ENCODE peak calls at places on chromosomes 13 and 19, in four cellular contexts. T is activated CD4-positive, alpha-beta T cell treated with anti-CD3 and anti-CD28 coated beads, Interleukin-2, amount 50 U/mL, for 1 hour; N is ascending aorta; L is activated T-cell treated with anti-CD3 and anti-CD28 coated beads for 24 hours. F is an unnamed sample.

GRCh38 chr13:100398360-100398759 is 190.2 kb downstream of the GGACT start:
- DNase-seq in L (no peak), N (no peak), T (no peak), F (no peak)

GRCh38 chr19:19407640-19407933 is 2.1 kb downstream of the GATAD2A start:
- DNase-seq in L (no peak), N (no peak), T (no peak), F (no peak)

GRCh38 chr13:42401376-42401775 is 129.4 kb downstream of the AKAP11 start:
- DNase-seq in T (no peak), N (no peak), L (no peak), F (no peak)

GRCh38 chr19:46402725-46403124 is 10.6 kb downstream of the CCDC8 start:
- DNase-seq in L (no peak), T (no peak), N (no peak), F (no peak)

GRCh38 chr19:1259206-1259872 is 9.8 kb upstream of the CIRBP start:
- DNase-seq in T (peak; percentile 58), L (no peak), N (no peak), F (peak; percentile 69)

GRCh38 chr19:15263361-15263985 is 31.2 kb upstream of the EPHX3 start:
- DNase-seq in L (no peak), T (no peak), N (no peak), F (no peak)

GRCh38 chr19:34265221-34265650 is 10.9 kb downstream of the GARRE1 start:
- DNase-seq in N (no peak), T (no peak), L (no peak), F (no peak)

GRCh38 chr13:89584058-89584457 is 1763.4 kb upstream of the MIR17HG start:
- DNase-seq in N (no peak), L (no peak), T (no peak), F (no peak)

GRCh38 chr19:6536138-6536671 is 5.4 kb downstream of the TNFSF9 start:
- DNase-seq in T (peak; percentile 72), L (peak; percentile 71), N (peak; percentile 80), F (peak; percentile 47)

GRCh38 chr19:47284324-47284899 is 9.7 kb downstream of the INAFM1 start:
- DNase-seq in L (peak; percentile 19), T (no peak), N (no peak), F (no peak)

GRCh38 chr19:1851581-1852293 is 3.5 kb upstream of the REXO1 start:
- DNase-seq in L (no peak), N (no peak), T (peak; percentile 64), F (no peak)

GRCh38 chr19:2589441-2589840 is 113.1 kb downstream of the GNG7 start:
- DNase-seq in N (peak; percentile 27), L (no peak), T (no peak), F (no peak)

GRCh38 chr19:17234911-17235617 is 9.0 kb downstream of the OCEL1 start:
- DNase-seq in T (peak; percentile 54), N (no peak), L (peak; percentile 52), F (peak; percentile 35)

GRCh38 chr13:103055166-103055565 is 11.1 kb downstream of the SLC10A2 start:
- DNase-seq in N (no peak), T (no peak), L (no peak), F (no peak)

GRCh38 chr13:63279136-63279535 is 1863.5 kb upstream of the PCDH20 start:
- DNase-seq in N (no peak), T (no peak), L (no peak), F (no peak)

GRCh38 chr19:3740431-3740830 is 21.1 kb downstream of the APBA3 start:
- DNase-seq in L (no peak), N (no peak), T (no peak), F (no peak)

GRCh38 chr13:40187836-40188591 is 478.4 kb downstream of the FOXO1 start:
- DNase-seq in N (no peak), L (no peak), T (peak; percentile 59), F (peak; percentile 44)

GRCh38 chr19:36489920-36490415 is 607 bp upstream of the ZNF566 start:
- DNase-seq in N (peak; percentile 84), T (peak; percentile 63), L (no peak), F (no peak)

GRCh38 chr19:41327499-41328156 is 17.7 kb downstream of the CCDC97 start:
- DNase-seq in T (peak; percentile 84), L (peak; percentile 80), N (peak; percentile 83), F (peak; percentile 67)

GRCh38 chr13:86402500-86402899 is 603.3 kb upstream of the SLITRK6 start:
- DNase-seq in N (no peak), L (no peak), T (no peak), F (no peak)